ENCODE peak calls at places on chromosomes 12 and 14, in nine cellular contexts. Q is mucosa of descending colon; S is NCI-H1105 treated with DMSO at 0.1 percent for 48 hours; A is activated CD4-positive, alpha-beta T cell treated with anti-CD3 and anti-CD28 coated beads, Interleukin-2, amount 50 U/mL, for 4 hours; P is stimulated activated naive CD8-positive, alpha-beta T cell treated with anti-CD3 and anti-CD28 coated beads, Interleukin-15, Interleukin-2, amounts not matched to agents 100 U/mL and 50 U/mL, for 24 hours; G is activated naive CD4-positive, alpha-beta T cell; D is kidney epithelial cell; B is amniotic stem cell; T is mesothelial cell of epicardium. J is an unnamed sample.

GRCh38 chr14:97377550-97377949 is 580.4 kb downstream of the VRK1 start:
- DNase-seq in P (no peak), G (no peak), B (no peak), T (no peak), Q (no peak), D (no peak), S (no peak), A (no peak), J (no peak)

GRCh38 chr12:21248679-21249078 is 86.0 kb downstream of the SLCO1A2 start:
- DNase-seq in S (peak), B (no peak), Q (no peak), G (no peak), A (no peak), T (no peak), P (no peak), D (no peak), J (no peak)

GRCh38 chr14:46885566-46885965 is 234.0 kb upstream of the RPL10L start:
- DNase-seq in S (no peak), B (no peak), T (no peak), G (no peak), A (no peak), D (no peak), Q (no peak), P (no peak), J (no peak)

GRCh38 chr12:52988933-52989332 is 17.3 kb upstream of the EIF4B start:
- DNase-seq in A (no peak), Q (no peak), B (no peak), D (no peak), T (no peak), P (no peak), G (no peak), S (no peak), J (no peak)

GRCh38 chr12:104957388-104958008 is 592 bp downstream of the SLC41A2 start:
- DNase-seq in P (no peak), S (peak), Q (peak), A (peak), G (peak), D (no peak), B (no peak), T (no peak), J (peak)

GRCh38 chr12:64793610-64794009 is 30.8 kb upstream of the TBC1D30 start:
- DNase-seq in T (no peak), P (no peak), D (no peak), S (no peak), Q (no peak), G (no peak), B (no peak), A (no peak), J (no peak)

GRCh38 chr14:104680806-104681688 is 8.4 kb upstream of the INF2 start:
- DNase-seq in S (no peak), A (no peak), Q (peak), D (peak), P (no peak), T (no peak), B (peak), G (no peak), J (no peak)

GRCh38 chr14:58071341-58071740 is 80.7 kb downstream of the ARMH4 start:
- DNase-seq in S (no peak), P (no peak), G (no peak), A (no peak), T (no peak), B (no peak), Q (no peak), D (no peak), J (no peak)

GRCh38 chr12:130633771-130634170 is 82.3 kb downstream of the RIMBP2 start:
- DNase-seq in S (peak), P (no peak), D (no peak), A (no peak), Q (peak), B (no peak), T (no peak), G (no peak), J (no peak)

GRCh38 chr12:14290951-14291350 is 74.5 kb upstream of the ATF7IP start:
- DNase-seq in B (no peak), Q (no peak), P (no peak), A (no peak), D (no peak), S (no peak), G (no peak), T (no peak), J (no peak)

GRCh38 chr12:94832780-94833760 is 170.4 kb downstream of the NDUFA12 start:
- DNase-seq in B (no peak), A (no peak), S (peak), Q (no peak), P (no peak), T (no peak), G (no peak), D (peak), J (no peak)

GRCh38 chr12:66693901-66694513 is 15.1 kb upstream of the GRIP1 start:
- DNase-seq in T (no peak), A (no peak), B (peak), Q (no peak), G (no peak), D (peak), P (no peak), S (peak), J (no peak)

GRCh38 chr12:32895688-32896437 is 714 bp downstream of the PKP2 start:
- DNase-seq in D (no peak), B (no peak), P (no peak), G (no peak), T (no peak), S (peak), A (no peak), Q (peak), J (no peak)

GRCh38 chr14:22566845-22567244 is 22.2 kb downstream of the DAD1 start:
- DNase-seq in A (no peak), T (no peak), B (no peak), G (no peak), Q (no peak), D (no peak), S (no peak), P (no peak), J (no peak)

GRCh38 chr14:71001742-71002141 is 94.5 kb downstream of the PCNX1 start:
- DNase-seq in S (no peak), P (no peak), B (no peak), D (no peak), A (no peak), G (no peak), Q (no peak), T (no peak), J (no peak)

GRCh38 chr12:87930033-87930432 is 99.2 kb downstream of the C12orf50 start:
- DNase-seq in T (no peak), G (no peak), B (peak), P (no peak), D (peak), S (no peak), Q (no peak), A (no peak), J (no peak)

GRCh38 chr12:56188116-56188785 is 1.0 kb downstream of the SMARCC2 start:
- DNase-seq in P (no peak), D (no peak), B (no peak), A (no peak), Q (no peak), T (no peak), S (no peak), G (no peak), J (no peak)

GRCh38 chr12:109695961-109696461 is 17.6 kb upstream of the FAM222A start:
- DNase-seq in D (no peak), T (no peak), A (no peak), Q (no peak), G (no peak), B (no peak), P (no peak), S (no peak), J (no peak)

GRCh38 chr12:132562489-132563045 is 47.8 kb downstream of the LRCOL1 start:
- DNase-seq in T (no peak), P (no peak), A (no peak), S (no peak), Q (no peak), G (no peak), D (no peak), B (no peak), J (no peak)

GRCh38 chr14:44449694-44450093 is 57.4 kb downstream of the FSCB start:
- DNase-seq in S (no peak), D (no peak), P (no peak), T (no peak), A (no peak), Q (no peak), B (no peak), G (no peak), J (no peak)

GRCh38 chr12:69608114-69608513 is 2.6 kb downstream of the LRRC10 start:
- DNase-seq in P (no peak), Q (no peak), G (no peak), D (no peak), S (no peak), T (no peak), A (no peak), B (no peak), J (no peak)

GRCh38 chr12:115000038-115000437 is 316.1 kb upstream of the TBX3 start:
- DNase-seq in P (no peak), T (no peak), B (no peak), D (peak), Q (no peak), S (no peak), G (no peak), A (no peak), J (no peak)

GRCh38 chr14:34147461-34147860 is 196.6 kb upstream of the EGLN3 start:
- DNase-seq in T (no peak), G (no peak), D (no peak), A (no peak), B (no peak), S (no peak), P (no peak), Q (no peak), J (no peak)

GRCh38 chr12:104764225-104765073 is 193.6 kb downstream of the SLC41A2 start:
- DNase-seq in Q (no peak), G (no peak), T (no peak), D (no peak), P (no peak), S (no peak), A (no peak), B (no peak), J (no peak)

GRCh38 chr12:6307521-6307920 is 3.0 kb upstream of the PLEKHG6 start:
- DNase-seq in T (no peak), B (no peak), G (no peak), S (no peak), A (no peak), P (no peak), D (no peak), Q (no peak), J (no peak)

GRCh38 chr12:68236421-68237059 is 10.9 kb upstream of the IL26 start:
- DNase-seq in Q (no peak), A (peak), B (no peak), D (no peak), P (peak), T (no peak), S (no peak), G (no peak), J (no peak)

GRCh38 chr12:52673713-52674415 is 6.3 kb downstream of the KRT1 start:
- DNase-seq in Q (no peak), G (no peak), D (no peak), B (no peak), A (no peak), P (no peak), S (no peak), T (no peak), J (no peak)

GRCh38 chr12:76952995-76953394 is 74.2 kb upstream of the CSRP2 start:
- DNase-seq in S (no peak), B (no peak), T (no peak), A (no peak), P (no peak), Q (no peak), G (no peak), D (no peak), J (no peak)

GRCh38 chr12:4148418-4149056 is 125.0 kb upstream of the CCND2 start:
- DNase-seq in S (no peak), G (no peak), Q (peak), B (no peak), D (no peak), A (peak), T (no peak), P (peak), J (peak)

GRCh38 chr14:21528381-21529348 is 2.5 kb upstream of the SALL2 start:
- DNase-seq in T (no peak), G (no peak), S (no peak), P (no peak), B (no peak), D (no peak), Q (no peak), A (no peak), J (no peak)

GRCh38 chr14:100747021-100747586 is 20.4 kb downstream of the DLK1 start:
- DNase-seq in D (peak), Q (no peak), B (peak), S (peak), P (no peak), A (no peak), T (no peak), G (no peak), J (no peak)

GRCh38 chr14:99479903-99480855 is 480 bp downstream of the SETD3 start:
- DNase-seq in B (peak), S (peak), P (peak), T (no peak), Q (peak), A (peak), D (no peak), G (peak), J (peak)

GRCh38 chr14:99257673-99258221 is 14.2 kb downstream of the BCL11B start:
- DNase-seq in G (no peak), D (no peak), A (no peak), B (no peak), P (peak), S (no peak), Q (no peak), T (no peak), J (no peak)

GRCh38 chr14:26598081-26598671 is 343 bp upstream of the NOVA1 start:
- DNase-seq in S (peak), A (peak), G (no peak), Q (peak), B (peak), D (peak), T (peak), P (peak), J (no peak)

GRCh38 chr14:102591372-102591943 is 991 bp upstream of the RCOR1 start:
- DNase-seq in T (no peak), S (peak), P (peak), A (no peak), D (no peak), G (no peak), Q (peak), B (no peak), J (peak)

J was measured in T-helper 9 cell.